ENCODE peak calls at places on chromosomes 4 and X, in ten cellular contexts. S is cardiac muscle cell, G is lung, F is tibial nerve, U is ascending aorta, C is vagina, X is neural progenitor cell, L is breast epithelium, V is stomach, Z is NT2/D1. P is an unnamed sample. For H3K9me3, the result is how much of the 10 kb centered on the place peaks cover.

GRCh38 chr4:139795476-139795875 is 129.9 kb downstream of the MGST2 start:
- DNase-seq in C (no peak), L (no peak), F (no peak), V (no peak), Z (no peak), U (no peak), S (no peak), X (no peak), G (no peak), P (no peak)

GRCh38 chr4:27016551-27016950 is 155.9 kb downstream of the STIM2 start:
- DNase-seq in Z (no peak), V (no peak), X (no peak), G (no peak), U (no peak), L (no peak), F (no peak), S (no peak), C (no peak), P (no peak)

GRCh38 chrX:133482345-133483041 is 67.2 kb upstream of the GPC4 start:
- DNase-seq in F (no peak), X (no peak), L (no peak), C (no peak), V (no peak), S (no peak), U (no peak), G (no peak), Z (no peak), P (no peak)

GRCh38 chr4:6971536-6972374 is 62.1 kb downstream of the TBC1D14 start:
- DNase-seq in X (no peak), G (no peak), V (peak), S (no peak), F (no peak), U (no peak), Z (no peak), L (no peak), C (no peak), P (no peak)

GRCh38 chr4:161364681-161365080 is 799.1 kb downstream of the FSTL5 start:
- DNase-seq in F (no peak), U (no peak), V (no peak), G (no peak), L (no peak), X (no peak), S (no peak), C (no peak), Z (no peak), P (no peak)

GRCh38 chr4:22391548-22391947 is 124.3 kb downstream of the ADGRA3 start:
- DNase-seq in C (no peak), Z (no peak), L (no peak), X (no peak), F (no peak), V (no peak), S (no peak), U (no peak), G (no peak), P (no peak)

GRCh38 chr4:111631157-111631999 is 513.9 kb upstream of the FAM241A start:
- DNase-seq in L (no peak), Z (no peak), F (no peak), U (no peak), G (no peak), C (no peak), X (peak), S (peak), V (no peak), P (no peak)

GRCh38 chr4:34826660-34827059 is 1417.7 kb downstream of the ARAP2 start:
- DNase-seq in F (no peak), G (no peak), X (no peak), L (no peak), Z (no peak), V (no peak), C (no peak), S (no peak), U (no peak), P (no peak)

GRCh38 chr4:150039790-150040189 is 38.5 kb upstream of the DCLK2 start:
- DNase-seq in S (no peak), Z (no peak), U (no peak), F (no peak), V (no peak), G (no peak), L (no peak), X (no peak), C (no peak), P (no peak)
- H3K9me3 ChIP-seq in S (under half), Z (under half), U (under half), F (under half), V (under half), G (under half), L (under half), X (under half), C (under half), P (under half)

DNA sequence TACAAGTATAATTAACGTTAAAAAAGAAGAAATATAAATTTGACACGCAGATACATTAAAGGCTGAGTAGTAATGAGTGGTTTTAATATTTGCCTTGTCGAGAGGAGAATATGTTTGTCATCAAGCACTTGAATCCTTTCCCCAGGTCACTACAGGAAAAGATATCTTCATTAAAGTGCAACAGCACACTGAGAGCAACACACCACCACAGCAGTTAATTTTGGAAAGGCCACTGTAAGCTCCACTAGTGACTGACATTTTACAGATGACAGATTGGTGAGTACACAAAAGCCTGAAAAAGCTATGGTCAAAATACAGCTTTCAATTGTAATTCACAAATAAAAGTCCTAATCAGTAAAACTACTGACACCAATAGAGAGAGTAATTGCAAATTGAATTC is 76.6 kb downstream of the ZNF718 start:
- DNase-seq in Z (no peak), S (no peak), L (no peak), U (no peak), X (no peak), G (no peak), C (no peak), F (no peak), V (no peak), P (no peak)
- H3K9me3 ChIP-seq in Z (under half), S (under half), L (half or more), U (under half), X (under half), G (under half), C (under half), F (under half), V (half or more), P (under half)

GRCh38 chr4:107444-108429 is 16.6 kb upstream of the ZNF718 start:
- DNase-seq in X (no peak), S (peak), U (no peak), Z (no peak), V (no peak), F (no peak), G (no peak), L (no peak), C (no peak), P (no peak)

GRCh38 chr4:112771-113170 is 11.5 kb upstream of the ZNF718 start:
- DNase-seq in G (no peak), F (no peak), V (no peak), U (no peak), Z (no peak), X (no peak), S (no peak), C (no peak), L (no peak), P (no peak)

DNA sequence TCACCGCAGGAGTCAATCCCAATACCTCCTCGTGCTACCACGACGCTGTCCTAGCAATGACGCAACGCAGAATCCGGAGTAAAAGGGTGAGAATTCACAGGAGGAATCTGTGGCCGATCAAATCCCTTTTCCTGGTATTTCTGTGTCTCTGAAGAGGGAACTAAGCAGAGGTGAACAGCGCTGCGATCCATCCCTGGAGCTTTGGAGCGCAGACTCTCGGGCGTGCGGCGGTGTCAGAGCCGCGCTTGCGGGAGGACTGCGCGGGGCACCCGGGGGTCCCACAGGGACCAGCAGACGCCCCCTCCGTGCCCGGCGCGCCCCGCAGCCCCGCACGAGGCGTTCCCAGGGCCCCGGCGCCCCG is 17.2 kb upstream of the ZNF718 start:
- DNase-seq in X (no peak), G (no peak), Z (no peak), S (no peak), L (no peak), V (no peak), U (no peak), F (no peak), C (no peak), P (no peak)
- H3K9me3 ChIP-seq in X (under half), G (half or more), Z (under half), S (under half), L (under half), V (half or more), U (under half), F (under half), C (under half), P (under half)

DNA sequence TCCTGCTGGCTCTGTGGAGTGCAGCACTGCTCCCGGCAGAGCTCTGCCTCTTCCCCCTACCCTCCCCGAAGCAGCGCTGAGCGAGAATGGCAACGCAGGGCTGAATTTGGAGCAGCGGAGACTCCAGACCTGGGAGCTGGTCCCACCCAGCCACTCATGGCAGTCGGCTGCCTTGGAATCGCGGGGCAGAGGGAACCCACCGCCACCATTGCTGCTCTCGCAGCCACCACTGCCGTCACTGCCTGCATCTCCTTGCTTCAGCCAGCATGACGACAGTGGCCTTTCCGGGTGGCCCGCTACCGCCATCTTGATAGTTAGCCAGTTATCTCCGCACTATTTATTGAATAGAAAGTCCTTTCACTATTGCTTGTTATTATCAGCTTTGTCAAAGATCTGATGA is 321.5 kb upstream of the POU3F4 start:
- DNase-seq in V (no peak), L (no peak), F (no peak), U (no peak), G (no peak), X (no peak), S (no peak), C (no peak), Z (no peak), P (no peak)
- H3K9me3 ChIP-seq in V (under half), L (under half), F (under half), U (under half), G (under half), X (under half), S (under half), C (under half), Z (under half), P (under half)

DNA sequence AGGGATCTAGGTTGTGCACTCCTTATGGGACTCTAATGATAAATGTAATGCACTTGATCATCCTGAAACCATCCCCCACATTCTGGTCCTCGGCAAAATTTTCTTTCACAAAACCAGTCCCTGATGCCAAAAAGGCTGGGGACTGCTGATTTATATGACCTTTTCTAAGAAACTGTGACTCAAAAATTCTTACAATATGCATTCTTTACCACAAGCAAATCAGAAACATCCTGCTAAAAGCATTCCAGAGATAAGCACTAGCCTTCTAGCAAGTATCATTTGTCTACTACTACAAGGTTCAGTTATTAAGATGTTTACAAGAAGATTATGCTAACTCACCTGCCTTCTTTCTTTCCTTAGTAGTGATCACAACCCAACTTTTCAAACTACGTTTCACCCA is 166.4 kb upstream of the PCDH7 start:
- DNase-seq in F (no peak), U (no peak), L (no peak), Z (no peak), S (no peak), X (no peak), V (no peak), G (no peak), C (no peak), P (no peak)
- H3K9me3 ChIP-seq in F (under half), U (under half), L (under half), Z (under half), S (under half), X (under half), V (under half), G (under half), C (under half), P (under half)

DNA sequence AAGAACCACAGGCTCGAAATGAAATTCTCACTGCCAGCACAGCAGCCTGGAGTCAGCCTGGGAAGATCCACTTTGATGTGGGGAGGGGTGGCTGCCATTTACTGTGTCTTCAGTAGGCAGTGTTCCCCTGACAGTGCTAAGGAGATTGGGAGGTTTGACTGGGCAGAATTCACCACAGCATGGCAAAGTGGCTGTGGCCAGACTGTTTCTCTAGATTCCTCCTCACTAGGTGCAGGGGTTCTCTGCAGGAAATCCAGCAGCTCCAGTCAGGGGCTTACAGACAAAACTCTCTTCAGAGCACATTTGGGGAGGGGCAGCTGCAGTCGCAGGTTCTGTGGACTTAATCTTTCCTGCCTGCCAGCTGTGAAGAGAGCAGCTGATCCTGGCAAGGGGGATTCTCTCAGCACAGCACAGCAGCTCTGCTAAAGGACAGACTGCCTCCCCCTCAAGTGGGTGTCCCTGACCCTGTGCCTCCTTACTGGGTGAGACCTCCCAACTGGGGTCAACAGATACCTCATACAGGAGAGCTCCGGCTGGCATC is 1174.0 kb downstream of the RAPGEF2 start:
- DNase-seq in X (peak), U (no peak), C (no peak), V (no peak), G (no peak), L (no peak), S (no peak), F (no peak), Z (no peak), P (no peak)
- H3K9me3 ChIP-seq in X (under half), U (under half), C (under half), V (half or more), G (under half), L (under half), S (under half), F (under half), Z (under half), P (under half)

GRCh38 chrX:12962041-12962504 is 12.8 kb upstream of the TMSB4X start:
- DNase-seq in X (no peak), L (no peak), Z (no peak), F (no peak), U (no peak), V (no peak), C (no peak), G (no peak), S (no peak), P (no peak)
- H3K9me3 ChIP-seq in X (under half), L (under half), Z (under half), F (under half), U (under half), V (under half), C (under half), G (under half), S (under half), P (under half)